ENCODE peak calls at places on chromosome 1, in five cellular contexts. One of them, this sample, is unnamed.
A peak's percentile ranks its signal among the peaks of the same experiment; 100 is the strongest.

GRCh38 chr1:38941527-38942019 is at the start of gene RHBDL2:
- DNase-seq in ovary: peak; percentile 25
- DNase-seq in heart left ventricle: peak; percentile 54
- DNase-seq in hepatocyte: no peak
- DNase-seq in thoracic aorta: no peak
- DNase-seq in this sample: peak; percentile 63

GRCh38 chr1:61387829-61388228 is 305.5 kb downstream of the NFIA start:
- DNase-seq in ovary: no peak
- DNase-seq in heart left ventricle: no peak
- DNase-seq in hepatocyte: no peak
- DNase-seq in thoracic aorta: no peak
- DNase-seq in this sample: no peak

GRCh38 chr1:70504821-70505193 is 93.7 kb downstream of the CTH start:
- DNase-seq in ovary: peak; percentile 9
- DNase-seq in heart left ventricle: no peak
- DNase-seq in hepatocyte: peak; percentile 73
- DNase-seq in thoracic aorta: no peak
- DNase-seq in this sample: no peak

GRCh38 chr1:35598895-35599294 is 25.8 kb downstream of the TFAP2E start:
- DNase-seq in ovary: no peak
- DNase-seq in heart left ventricle: no peak
- DNase-seq in hepatocyte: no peak
- DNase-seq in thoracic aorta: no peak
- DNase-seq in this sample: no peak

GRCh38 chr1:14897080-14897449 is 256.5 kb upstream of the TMEM51 start:
- DNase-seq in ovary: no peak
- DNase-seq in heart left ventricle: no peak
- DNase-seq in hepatocyte: no peak
- DNase-seq in thoracic aorta: no peak
- DNase-seq in this sample: no peak

GRCh38 chr1:61183471-61184034 is 101.2 kb downstream of the NFIA start:
- DNase-seq in ovary: peak; percentile 31
- DNase-seq in heart left ventricle: peak; percentile 38
- DNase-seq in hepatocyte: peak; percentile 49
- DNase-seq in thoracic aorta: no peak
- DNase-seq in this sample: no peak

GRCh38 chr1:157652859-157653493 is 47.6 kb downstream of the FCRL3 start:
- DNase-seq in ovary: no peak
- DNase-seq in heart left ventricle: no peak
- DNase-seq in hepatocyte: no peak
- DNase-seq in thoracic aorta: no peak
- DNase-seq in this sample: no peak

GRCh38 chr1:57736940-57737339 is 313.1 kb upstream of the DAB1 start:
- DNase-seq in ovary: no peak
- DNase-seq in heart left ventricle: no peak
- DNase-seq in hepatocyte: no peak
- DNase-seq in thoracic aorta: no peak
- DNase-seq in this sample: no peak

GRCh38 chr1:56803561-56804156 is 15.5 kb downstream of the FYB2 start:
- DNase-seq in ovary: no peak
- DNase-seq in heart left ventricle: no peak
- DNase-seq in hepatocyte: peak; percentile 48
- DNase-seq in thoracic aorta: no peak
- DNase-seq in this sample: no peak

GRCh38 chr1:245396615-245397014 is 241.8 kb downstream of the KIF26B start:
- DNase-seq in ovary: no peak
- DNase-seq in heart left ventricle: no peak
- DNase-seq in hepatocyte: no peak
- DNase-seq in thoracic aorta: no peak
- DNase-seq in this sample: peak; percentile 44

GRCh38 chr1:153217212-153217611 is at the start of gene PRR9:
- DNase-seq in ovary: no peak
- DNase-seq in heart left ventricle: no peak
- DNase-seq in hepatocyte: no peak
- DNase-seq in thoracic aorta: no peak
- DNase-seq in this sample: peak; percentile 29

GRCh38 chr1:151494741-151495281 is 16.4 kb upstream of the CGN start:
- DNase-seq in ovary: no peak
- DNase-seq in heart left ventricle: no peak
- DNase-seq in hepatocyte: peak; percentile 66
- DNase-seq in thoracic aorta: no peak
- DNase-seq in this sample: peak; percentile 82

GRCh38 chr1:6770727-6771567 is 14.3 kb upstream of the CAMTA1 start:
- DNase-seq in ovary: no peak
- DNase-seq in heart left ventricle: no peak
- DNase-seq in hepatocyte: peak; percentile 59
- DNase-seq in thoracic aorta: no peak
- DNase-seq in this sample: no peak

GRCh38 chr1:29249170-29249691 is 12.9 kb downstream of the PTPRU start:
- DNase-seq in ovary: no peak
- DNase-seq in heart left ventricle: no peak
- DNase-seq in hepatocyte: peak; percentile 68
- DNase-seq in thoracic aorta: no peak
- DNase-seq in this sample: peak; percentile 72

GRCh38 chr1:76390451-76390850 is 315.9 kb downstream of the ST6GALNAC3 start:
- DNase-seq in ovary: no peak
- DNase-seq in heart left ventricle: no peak
- DNase-seq in hepatocyte: peak; percentile 7
- DNase-seq in thoracic aorta: no peak
- DNase-seq in this sample: no peak

GRCh38 chr1:219296430-219296850 is 122.8 kb downstream of the LYPLAL1 start:
- DNase-seq in ovary: no peak
- DNase-seq in heart left ventricle: no peak
- DNase-seq in hepatocyte: no peak
- DNase-seq in thoracic aorta: no peak
- DNase-seq in this sample: no peak

GRCh38 chr1:226351709-226352108 is 42.7 kb upstream of the LIN9 start:
- DNase-seq in ovary: no peak
- DNase-seq in heart left ventricle: no peak
- DNase-seq in hepatocyte: no peak
- DNase-seq in thoracic aorta: no peak
- DNase-seq in this sample: no peak

GRCh38 chr1:203507227-203507626 is 13.3 kb downstream of the OPTC start:
- DNase-seq in ovary: peak; percentile 58
- DNase-seq in heart left ventricle: no peak
- DNase-seq in hepatocyte: peak; percentile 33
- DNase-seq in thoracic aorta: no peak
- DNase-seq in this sample: no peak

GRCh38 chr1:57431400-57431799 is 7.5 kb upstream of the DAB1 start:
- DNase-seq in ovary: no peak
- DNase-seq in heart left ventricle: no peak
- DNase-seq in hepatocyte: no peak
- DNase-seq in thoracic aorta: no peak
- DNase-seq in this sample: no peak

GRCh38 chr1:12001996-12002493 is 17.3 kb upstream of the MIIP start:
- DNase-seq in ovary: no peak
- DNase-seq in heart left ventricle: peak; percentile 67
- DNase-seq in hepatocyte: no peak
- DNase-seq in thoracic aorta: no peak
- DNase-seq in this sample: peak; percentile 52

GRCh38 chr1:85460555-85461088 is 4.3 kb downstream of the DDAH1 start:
- DNase-seq in ovary: no peak
- DNase-seq in heart left ventricle: no peak
- DNase-seq in hepatocyte: peak; percentile 50
- DNase-seq in thoracic aorta: no peak
- DNase-seq in this sample: no peak

GRCh38 chr1:241701483-241702290 is 49.6 kb downstream of the WDR64 start:
- DNase-seq in ovary: no peak
- DNase-seq in heart left ventricle: no peak
- DNase-seq in hepatocyte: no peak
- DNase-seq in thoracic aorta: no peak
- DNase-seq in this sample: no peak

GRCh38 chr1:160953030-160953429 is 1.6 kb downstream of the ITLN2 start:
- DNase-seq in ovary: no peak
- DNase-seq in heart left ventricle: no peak
- DNase-seq in hepatocyte: no peak
- DNase-seq in thoracic aorta: no peak
- DNase-seq in this sample: peak; percentile 23

GRCh38 chr1:11787251-11787803 is 18.4 kb downstream of the MTHFR start:
- DNase-seq in ovary: peak; percentile 79
- DNase-seq in heart left ventricle: peak; percentile 70
- DNase-seq in hepatocyte: peak; percentile 73
- DNase-seq in thoracic aorta: no peak
- DNase-seq in this sample: no peak

GRCh38 chr1:156929596-156930238 is 9.3 kb downstream of the LRRC71 start:
- DNase-seq in ovary: no peak
- DNase-seq in heart left ventricle: no peak
- DNase-seq in hepatocyte: no peak
- DNase-seq in thoracic aorta: no peak
- DNase-seq in this sample: no peak

GRCh38 chr1:185144233-185144632 is 12.5 kb downstream of the TRMT1L start:
- DNase-seq in ovary: no peak
- DNase-seq in heart left ventricle: no peak
- DNase-seq in hepatocyte: no peak
- DNase-seq in thoracic aorta: no peak
- DNase-seq in this sample: no peak

GRCh38 chr1:33177996-33178540 is 3.8 kb downstream of the TRIM62 start:
- DNase-seq in ovary: no peak
- DNase-seq in heart left ventricle: no peak
- DNase-seq in hepatocyte: no peak
- DNase-seq in thoracic aorta: no peak
- DNase-seq in this sample: no peak

GRCh38 chr1:2382621-2383361 is 8.6 kb downstream of the MORN1 start:
- DNase-seq in ovary: no peak
- DNase-seq in heart left ventricle: no peak
- DNase-seq in hepatocyte: peak; percentile 67
- DNase-seq in thoracic aorta: no peak
- DNase-seq in this sample: no peak

GRCh38 chr1:44689447-44689765 is 14.9 kb downstream of the ARMH1 start:
- DNase-seq in ovary: no peak
- DNase-seq in heart left ventricle: no peak
- DNase-seq in hepatocyte: no peak
- DNase-seq in thoracic aorta: no peak
- DNase-seq in this sample: no peak

GRCh38 chr1:61052393-61053280 is 29.7 kb upstream of the NFIA start:
- DNase-seq in ovary: no peak
- DNase-seq in heart left ventricle: no peak
- DNase-seq in hepatocyte: no peak
- DNase-seq in thoracic aorta: no peak
- DNase-seq in this sample: no peak

GRCh38 chr1:64421377-64421776 is 48.6 kb upstream of the CACHD1 start:
- DNase-seq in ovary: no peak
- DNase-seq in heart left ventricle: no peak
- DNase-seq in hepatocyte: no peak
- DNase-seq in thoracic aorta: no peak
- DNase-seq in this sample: no peak

GRCh38 chr1:230986976-230987375 is 8.1 kb downstream of the ARV1 start:
- DNase-seq in ovary: no peak
- DNase-seq in heart left ventricle: no peak
- DNase-seq in hepatocyte: no peak
- DNase-seq in thoracic aorta: no peak
- DNase-seq in this sample: peak; percentile 51

GRCh38 chr1:54970901-54971300 is 9.5 kb upstream of the TMEM61 start:
- DNase-seq in ovary: no peak
- DNase-seq in heart left ventricle: no peak
- DNase-seq in hepatocyte: peak; percentile 4
- DNase-seq in thoracic aorta: no peak
- DNase-seq in this sample: peak; percentile 79

GRCh38 chr1:17759114-17759513 is 4.0 kb downstream of the ACTL8 start:
- DNase-seq in ovary: no peak
- DNase-seq in heart left ventricle: no peak
- DNase-seq in hepatocyte: no peak
- DNase-seq in thoracic aorta: no peak
- DNase-seq in this sample: no peak

GRCh38 chr1:17757426-17757825 is 2.3 kb downstream of the ACTL8 start:
- DNase-seq in ovary: no peak
- DNase-seq in heart left ventricle: no peak
- DNase-seq in hepatocyte: no peak
- DNase-seq in thoracic aorta: no peak
- DNase-seq in this sample: no peak

GRCh38 chr1:17752356-17752755 is 2.8 kb upstream of the ACTL8 start:
- DNase-seq in ovary: no peak
- DNase-seq in heart left ventricle: no peak
- DNase-seq in hepatocyte: no peak
- DNase-seq in thoracic aorta: no peak
- DNase-seq in this sample: no peak

GRCh38 chr1:17755120-17755519 is at the start of gene ACTL8:
- DNase-seq in ovary: no peak
- DNase-seq in heart left ventricle: no peak
- DNase-seq in hepatocyte: no peak
- DNase-seq in thoracic aorta: no peak
- DNase-seq in this sample: no peak
- TF ChIP-seq CTCF in ovary: no peak
- TF ChIP-seq CTCF in heart left ventricle: no peak
- TF ChIP-seq CTCF in hepatocyte: no peak
- TF ChIP-seq CTCF in thoracic aorta: no peak
- TF ChIP-seq CTCF in this sample: peak; percentile 47

GRCh38 chr1:180926164-180926981 is 13.7 kb downstream of the KIAA1614 start:
- DNase-seq in ovary: peak; percentile 75
- DNase-seq in heart left ventricle: peak; percentile 71
- DNase-seq in hepatocyte: peak; percentile 71
- DNase-seq in thoracic aorta: no peak
- DNase-seq in this sample: no peak
- H3K27ac ChIP-seq in ovary: peak overlapping the region; percentile 55
- H3K27ac ChIP-seq in heart left ventricle: peak overlapping the region; percentile 70
- H3K27ac ChIP-seq in hepatocyte: peak overlapping the region; percentile 91
- H3K27ac ChIP-seq in thoracic aorta: no peak overlapping the region
- H3K27ac ChIP-seq in this sample: no peak overlapping the region

GRCh38 chr1:31644560-31645273 is at the start of gene PEF1:
- DNase-seq in ovary: peak; percentile 99
- DNase-seq in heart left ventricle: peak; percentile 100
- DNase-seq in hepatocyte: peak; percentile 99
- DNase-seq in thoracic aorta: peak; percentile 98
- DNase-seq in this sample: peak; percentile 96
- H3K4me1 ChIP-seq in ovary: peaks cover 7% of the 10 kb centered on the region
- H3K4me1 ChIP-seq in heart left ventricle: peaks cover 38% of the 10 kb centered on the region
- H3K4me1 ChIP-seq in hepatocyte: peaks cover 15% of the 10 kb centered on the region
- H3K4me1 ChIP-seq in thoracic aorta: peaks cover 34% of the 10 kb centered on the region
- H3K4me1 ChIP-seq in this sample: peaks cover 4% of the 10 kb centered on the region

GRCh38 chr1:41499591-41499990 is 15.1 kb upstream of the EDN2 start:
- DNase-seq in ovary: no peak
- DNase-seq in heart left ventricle: no peak
- DNase-seq in hepatocyte: no peak
- DNase-seq in thoracic aorta: no peak
- DNase-seq in this sample: no peak
- TF ChIP-seq CTCF in ovary: no peak
- TF ChIP-seq CTCF in heart left ventricle: no peak
- TF ChIP-seq CTCF in hepatocyte: no peak
- TF ChIP-seq CTCF in thoracic aorta: no peak
- TF ChIP-seq CTCF in this sample: no peak

DNA sequence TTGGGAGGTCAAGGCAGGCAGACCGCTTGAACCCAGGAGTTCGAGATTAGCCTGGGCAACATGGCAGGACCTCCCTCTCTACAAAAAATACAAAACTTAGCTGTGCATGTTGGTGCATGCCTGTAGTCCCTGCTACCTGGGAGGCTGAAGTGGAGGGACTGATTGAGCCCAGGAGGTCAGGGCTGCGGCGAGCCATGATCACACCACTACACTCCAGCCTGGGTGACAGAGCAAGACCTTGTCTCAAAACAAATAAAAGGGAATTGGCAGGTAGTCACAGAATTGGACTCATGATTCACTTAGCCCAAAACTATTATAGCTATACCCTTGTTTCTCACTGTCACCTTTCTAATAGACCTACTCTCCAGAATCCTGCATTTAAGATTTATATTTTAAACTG is 5.5 kb downstream of the TADA1 start:
- DNase-seq in ovary: no peak
- DNase-seq in heart left ventricle: no peak
- DNase-seq in hepatocyte: no peak
- DNase-seq in thoracic aorta: no peak
- DNase-seq in this sample: no peak
- H3K27ac ChIP-seq in ovary: no peak overlapping the region
- H3K27ac ChIP-seq in heart left ventricle: no peak overlapping the region
- H3K27ac ChIP-seq in hepatocyte: no peak overlapping the region
- H3K27ac ChIP-seq in thoracic aorta: no peak overlapping the region
- H3K27ac ChIP-seq in this sample: no peak overlapping the region

GRCh38 chr1:50421768-50422674 is 1.2 kb downstream of the DMRTA2 start:
- DNase-seq in ovary: no peak
- DNase-seq in heart left ventricle: no peak
- DNase-seq in hepatocyte: no peak
- DNase-seq in thoracic aorta: no peak
- DNase-seq in this sample: no peak
- H3K4me1 ChIP-seq in ovary: peaks cover 3% of the 10 kb centered on the region
- H3K4me1 ChIP-seq in heart left ventricle: peaks cover 24% of the 10 kb centered on the region
- H3K4me1 ChIP-seq in hepatocyte: peaks cover 35% of the 10 kb centered on the region
- H3K4me1 ChIP-seq in thoracic aorta: peaks cover 22% of the 10 kb centered on the region
- H3K4me1 ChIP-seq in this sample: peaks cover 3% of the 10 kb centered on the region

This sample was measured in foreskin keratinocyte.